ENCODE peak calls at places on chromosome 13, in seven cellular contexts. One of them, this sample, is unnamed.

GRCh38 chr13:86932935-86933334 is 738.2 kb upstream of the SLITRK5 start:
- DNase-seq in small intestine: no peak
- DNase-seq in endodermal cell: peak; percentile 92
- DNase-seq in uterus: no peak
- DNase-seq in tibial nerve: no peak
- DNase-seq in kidney: no peak
- DNase-seq in left ventricle myocardium inferior: no peak
- DNase-seq in this sample: no peak

GRCh38 chr13:77833331-77833863 is 85.2 kb downstream of the EDNRB start:
- DNase-seq in small intestine: peak; percentile 1
- DNase-seq in left ventricle myocardium inferior: no peak
- DNase-seq in kidney: no peak
- DNase-seq in tibial nerve: no peak
- DNase-seq in uterus: peak; percentile 18
- DNase-seq in endodermal cell: no peak
- DNase-seq in this sample: no peak

GRCh38 chr13:103556681-103557080 is 490.5 kb upstream of the SLC10A2 start:
- DNase-seq in endodermal cell: no peak
- DNase-seq in small intestine: no peak
- DNase-seq in tibial nerve: no peak
- DNase-seq in left ventricle myocardium inferior: no peak
- DNase-seq in kidney: no peak
- DNase-seq in uterus: no peak
- DNase-seq in this sample: no peak

GRCh38 chr13:109479991-109480696 is 306.2 kb downstream of the IRS2 start:
- DNase-seq in small intestine: peak; percentile 28
- DNase-seq in uterus: no peak
- DNase-seq in endodermal cell: no peak
- DNase-seq in left ventricle myocardium inferior: no peak
- DNase-seq in tibial nerve: no peak
- DNase-seq in kidney: no peak
- DNase-seq in this sample: peak; percentile 17

GRCh38 chr13:43307921-43308433 is 284.6 kb downstream of the DNAJC15 start:
- DNase-seq in uterus: peak; percentile 88
- DNase-seq in kidney: peak; percentile 92
- DNase-seq in endodermal cell: peak; percentile 47
- DNase-seq in small intestine: peak; percentile 58
- DNase-seq in tibial nerve: peak; percentile 71
- DNase-seq in left ventricle myocardium inferior: peak; percentile 87
- DNase-seq in this sample: peak; percentile 19

GRCh38 chr13:23687614-23688013 is 117.4 kb downstream of the TNFRSF19 start:
- DNase-seq in left ventricle myocardium inferior: no peak
- DNase-seq in endodermal cell: no peak
- DNase-seq in uterus: no peak
- DNase-seq in tibial nerve: no peak
- DNase-seq in kidney: no peak
- DNase-seq in small intestine: no peak
- DNase-seq in this sample: no peak

GRCh38 chr13:113452942-113453901 is at the start of gene ADPRHL1:
- DNase-seq in kidney: peak; percentile 46
- DNase-seq in tibial nerve: no peak
- DNase-seq in endodermal cell: no peak
- DNase-seq in uterus: peak; percentile 11
- DNase-seq in left ventricle myocardium inferior: peak; percentile 72
- DNase-seq in small intestine: no peak
- DNase-seq in this sample: no peak

GRCh38 chr13:106098778-106099177 is 436.7 kb downstream of the EFNB2 start:
- DNase-seq in small intestine: peak; percentile 73
- DNase-seq in endodermal cell: no peak
- DNase-seq in uterus: no peak
- DNase-seq in tibial nerve: no peak
- DNase-seq in left ventricle myocardium inferior: no peak
- DNase-seq in kidney: no peak
- DNase-seq in this sample: no peak

GRCh38 chr13:97079726-97080125 is 85.5 kb upstream of the OXGR1 start:
- DNase-seq in tibial nerve: no peak
- DNase-seq in kidney: no peak
- DNase-seq in endodermal cell: no peak
- DNase-seq in uterus: no peak
- DNase-seq in small intestine: no peak
- DNase-seq in left ventricle myocardium inferior: no peak
- DNase-seq in this sample: no peak

GRCh38 chr13:59607172-59607571 is 556.6 kb downstream of the DIAPH3 start:
- DNase-seq in kidney: no peak
- DNase-seq in tibial nerve: no peak
- DNase-seq in left ventricle myocardium inferior: no peak
- DNase-seq in endodermal cell: no peak
- DNase-seq in small intestine: no peak
- DNase-seq in uterus: no peak
- DNase-seq in this sample: no peak

GRCh38 chr13:54301085-54301484 is 1272.5 kb downstream of the OLFM4 start:
- DNase-seq in left ventricle myocardium inferior: no peak
- DNase-seq in tibial nerve: no peak
- DNase-seq in endodermal cell: no peak
- DNase-seq in uterus: no peak
- DNase-seq in kidney: no peak
- DNase-seq in small intestine: no peak
- DNase-seq in this sample: no peak

GRCh38 chr13:42355118-42355840 is 83.3 kb downstream of the AKAP11 start:
- DNase-seq in endodermal cell: no peak
- DNase-seq in kidney: no peak
- DNase-seq in tibial nerve: no peak
- DNase-seq in left ventricle myocardium inferior: no peak
- DNase-seq in uterus: no peak
- DNase-seq in small intestine: no peak
- DNase-seq in this sample: no peak

GRCh38 chr13:109783815-109784589 is 2.4 kb downstream of the IRS2 start:
- DNase-seq in left ventricle myocardium inferior: no peak
- DNase-seq in kidney: peak; percentile 82
- DNase-seq in small intestine: no peak
- DNase-seq in tibial nerve: no peak
- DNase-seq in endodermal cell: peak; percentile 74
- DNase-seq in uterus: no peak
- DNase-seq in this sample: no peak

GRCh38 chr13:113584205-113584869 is at the start of gene TFDP1:
- DNase-seq in endodermal cell: peak; percentile 94
- DNase-seq in small intestine: peak; percentile 90
- DNase-seq in kidney: peak; percentile 88
- DNase-seq in uterus: no peak
- DNase-seq in tibial nerve: no peak
- DNase-seq in left ventricle myocardium inferior: peak; percentile 74
- DNase-seq in this sample: no peak

GRCh38 chr13:93420887-93421286 is 194.3 kb downstream of the GPC6 start:
- DNase-seq in small intestine: no peak
- DNase-seq in kidney: no peak
- DNase-seq in left ventricle myocardium inferior: no peak
- DNase-seq in uterus: no peak
- DNase-seq in tibial nerve: no peak
- DNase-seq in endodermal cell: peak; percentile 54
- DNase-seq in this sample: no peak

GRCh38 chr13:104571890-104572229 is 1505.6 kb upstream of the SLC10A2 start:
- DNase-seq in tibial nerve: no peak
- DNase-seq in kidney: no peak
- DNase-seq in uterus: no peak
- DNase-seq in endodermal cell: no peak
- DNase-seq in left ventricle myocardium inferior: no peak
- DNase-seq in small intestine: no peak
- DNase-seq in this sample: no peak

GRCh38 chr13:88014527-88014926 is 343.4 kb downstream of the SLITRK5 start:
- DNase-seq in endodermal cell: no peak
- DNase-seq in small intestine: no peak
- DNase-seq in kidney: no peak
- DNase-seq in tibial nerve: no peak
- DNase-seq in left ventricle myocardium inferior: no peak
- DNase-seq in uterus: no peak
- DNase-seq in this sample: no peak

GRCh38 chr13:47865883-47866282 is 135.2 kb downstream of the SUCLA2 start:
- DNase-seq in left ventricle myocardium inferior: no peak
- DNase-seq in kidney: no peak
- DNase-seq in small intestine: no peak
- DNase-seq in tibial nerve: no peak
- DNase-seq in endodermal cell: no peak
- DNase-seq in uterus: no peak
- DNase-seq in this sample: no peak

GRCh38 chr13:96967248-96967745 is 27.0 kb downstream of the OXGR1 start:
- DNase-seq in tibial nerve: no peak
- DNase-seq in small intestine: no peak
- DNase-seq in uterus: no peak
- DNase-seq in kidney: no peak
- DNase-seq in left ventricle myocardium inferior: no peak
- DNase-seq in endodermal cell: peak; percentile 52
- DNase-seq in this sample: no peak

GRCh38 chr13:113441661-113442060 is 11.6 kb downstream of the ADPRHL1 start:
- DNase-seq in uterus: no peak
- DNase-seq in kidney: peak; percentile 38
- DNase-seq in tibial nerve: no peak
- DNase-seq in endodermal cell: no peak
- DNase-seq in left ventricle myocardium inferior: no peak
- DNase-seq in small intestine: no peak
- DNase-seq in this sample: no peak

GRCh38 chr13:44040070-44040753 is 160.5 kb downstream of the LACC1 start:
- DNase-seq in uterus: no peak
- DNase-seq in tibial nerve: no peak
- DNase-seq in small intestine: peak; percentile 56
- DNase-seq in kidney: no peak
- DNase-seq in left ventricle myocardium inferior: no peak
- DNase-seq in endodermal cell: no peak
- DNase-seq in this sample: no peak

GRCh38 chr13:59931621-59932020 is 232.1 kb downstream of the DIAPH3 start:
- DNase-seq in tibial nerve: no peak
- DNase-seq in endodermal cell: no peak
- DNase-seq in left ventricle myocardium inferior: no peak
- DNase-seq in kidney: no peak
- DNase-seq in uterus: no peak
- DNase-seq in small intestine: no peak
- DNase-seq in this sample: no peak

GRCh38 chr13:95530178-95530577 is 22.3 kb upstream of the CLDN10 start:
- DNase-seq in endodermal cell: no peak
- DNase-seq in kidney: no peak
- DNase-seq in small intestine: no peak
- DNase-seq in left ventricle myocardium inferior: no peak
- DNase-seq in tibial nerve: no peak
- DNase-seq in uterus: no peak
- DNase-seq in this sample: no peak

GRCh38 chr13:89943139-89943538 is 1404.3 kb upstream of the MIR17HG start:
- DNase-seq in kidney: no peak
- DNase-seq in uterus: no peak
- DNase-seq in left ventricle myocardium inferior: no peak
- DNase-seq in tibial nerve: no peak
- DNase-seq in endodermal cell: no peak
- DNase-seq in small intestine: no peak
- DNase-seq in this sample: no peak

GRCh38 chr13:29908411-29908810 is 58.0 kb upstream of the UBL3 start:
- DNase-seq in kidney: no peak
- DNase-seq in left ventricle myocardium inferior: peak; percentile 48
- DNase-seq in uterus: no peak
- DNase-seq in small intestine: no peak
- DNase-seq in tibial nerve: peak; percentile 55
- DNase-seq in endodermal cell: no peak
- DNase-seq in this sample: no peak

GRCh38 chr13:62510906-62511655 is 1095.4 kb upstream of the PCDH20 start:
- DNase-seq in endodermal cell: no peak
- DNase-seq in small intestine: no peak
- DNase-seq in left ventricle myocardium inferior: no peak
- DNase-seq in tibial nerve: no peak
- DNase-seq in uterus: no peak
- DNase-seq in kidney: no peak
- DNase-seq in this sample: no peak

GRCh38 chr13:24997367-24997967 is 98.5 kb upstream of the PABPC3 start:
- DNase-seq in small intestine: peak; percentile 35
- DNase-seq in endodermal cell: no peak
- DNase-seq in kidney: no peak
- DNase-seq in uterus: no peak
- DNase-seq in left ventricle myocardium inferior: no peak
- DNase-seq in tibial nerve: no peak
- DNase-seq in this sample: no peak

GRCh38 chr13:111203742-111204386 is 88.8 kb downstream of the ARHGEF7 start:
- DNase-seq in endodermal cell: no peak
- DNase-seq in uterus: no peak
- DNase-seq in tibial nerve: no peak
- DNase-seq in left ventricle myocardium inferior: no peak
- DNase-seq in small intestine: no peak
- DNase-seq in kidney: no peak
- DNase-seq in this sample: no peak
- H3K27ac ChIP-seq in endodermal cell: no peak overlapping the region
- H3K27ac ChIP-seq in uterus: peak overlapping the region; percentile 70
- H3K27ac ChIP-seq in tibial nerve: peak overlapping the region; percentile 64
- H3K27ac ChIP-seq in left ventricle myocardium inferior: peak overlapping the region; percentile 82
- H3K27ac ChIP-seq in small intestine: no peak overlapping the region
- H3K27ac ChIP-seq in kidney: peak overlapping the region; percentile 16
- H3K27ac ChIP-seq in this sample: peak overlapping the region; percentile 59

DNA sequence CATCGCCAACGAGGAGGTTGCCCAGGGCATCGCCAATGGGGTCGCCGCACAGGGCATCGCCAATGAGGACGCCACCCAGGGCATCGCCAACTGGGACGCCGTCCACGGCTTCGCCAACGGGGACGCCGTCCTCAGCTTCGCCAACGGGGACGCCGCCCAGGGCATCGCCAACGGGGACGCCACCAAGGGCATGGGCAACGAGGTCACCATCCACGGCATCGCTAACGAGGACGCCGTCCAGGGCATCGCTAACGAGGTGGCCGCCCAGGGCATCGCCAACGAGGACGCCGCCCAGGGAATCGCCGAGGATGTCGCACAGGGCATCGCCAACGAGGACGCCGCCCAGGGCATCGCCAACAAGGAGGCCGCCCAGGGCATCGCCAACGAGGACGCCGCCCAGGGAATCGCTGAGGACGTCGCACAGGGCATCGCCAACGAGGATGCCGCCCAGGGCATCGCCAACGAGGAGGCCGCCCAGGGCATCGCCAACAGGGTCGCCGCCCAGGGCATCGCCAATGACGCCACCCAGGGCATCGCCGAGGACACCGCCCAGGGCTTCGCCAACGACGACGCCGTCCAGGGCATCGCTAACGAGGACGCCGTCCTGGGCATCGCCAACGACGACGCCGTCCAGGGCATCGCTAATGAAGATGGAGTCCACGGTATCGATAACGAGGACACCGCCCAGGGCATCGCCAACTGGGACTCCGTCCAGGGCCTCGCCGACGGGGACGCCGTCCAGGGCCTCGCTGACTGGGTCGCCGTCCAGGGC is 945.7 kb downstream of the TUBA3C start:
- DNase-seq in endodermal cell: no peak
- DNase-seq in uterus: no peak
- DNase-seq in kidney: no peak
- DNase-seq in left ventricle myocardium inferior: no peak
- DNase-seq in tibial nerve: no peak
- DNase-seq in small intestine: no peak
- DNase-seq in this sample: no peak
- H3K4me3 ChIP-seq in endodermal cell: no peak overlapping the region
- H3K4me3 ChIP-seq in uterus: no peak overlapping the region
- H3K4me3 ChIP-seq in kidney: no peak overlapping the region
- H3K4me3 ChIP-seq in left ventricle myocardium inferior: no peak overlapping the region
- H3K4me3 ChIP-seq in tibial nerve: no peak overlapping the region
- H3K4me3 ChIP-seq in small intestine: no peak overlapping the region
- H3K4me3 ChIP-seq in this sample: no peak overlapping the region

GRCh38 chr13:46721054-46721453 is 75.9 kb downstream of the ESD start:
- DNase-seq in uterus: peak; percentile 64
- DNase-seq in small intestine: peak; percentile 52
- DNase-seq in left ventricle myocardium inferior: peak; percentile 19
- DNase-seq in tibial nerve: no peak
- DNase-seq in endodermal cell: peak; percentile 74
- DNase-seq in kidney: no peak
- DNase-seq in this sample: no peak
- H3K27ac ChIP-seq in uterus: peak overlapping the region; percentile 14
- H3K27ac ChIP-seq in small intestine: no peak overlapping the region
- H3K27ac ChIP-seq in left ventricle myocardium inferior: no peak overlapping the region
- H3K27ac ChIP-seq in tibial nerve: no peak overlapping the region
- H3K27ac ChIP-seq in endodermal cell: no peak overlapping the region
- H3K27ac ChIP-seq in kidney: no peak overlapping the region
- H3K27ac ChIP-seq in this sample: no peak overlapping the region

GRCh38 chr13:33322965-33323668 is 37.6 kb upstream of the STARD13 start:
- DNase-seq in tibial nerve: no peak
- DNase-seq in endodermal cell: no peak
- DNase-seq in uterus: no peak
- DNase-seq in kidney: no peak
- DNase-seq in left ventricle myocardium inferior: no peak
- DNase-seq in small intestine: no peak
- DNase-seq in this sample: no peak
- H3K4me3 ChIP-seq in tibial nerve: no peak overlapping the region
- H3K4me3 ChIP-seq in endodermal cell: no peak overlapping the region
- H3K4me3 ChIP-seq in uterus: no peak overlapping the region
- H3K4me3 ChIP-seq in kidney: no peak overlapping the region
- H3K4me3 ChIP-seq in left ventricle myocardium inferior: no peak overlapping the region
- H3K4me3 ChIP-seq in small intestine: no peak overlapping the region
- H3K4me3 ChIP-seq in this sample: peak overlapping the region; percentile 61

This sample was measured in thoracic aorta.